ENCODE peak calls at places on chromosomes 16 and 17, in nine cellular contexts. One of them, this sample, is unnamed.

GRCh38 chr16:24700549-24701392 is 28.7 kb upstream of the TNRC6A start:
- DNase-seq in hepatocyte: peak
- DNase-seq in ascending aorta: peak
- DNase-seq in PC-3: peak
- DNase-seq in stomach: peak
- DNase-seq in cardiac muscle cell: peak
- DNase-seq in astrocyte: peak
- DNase-seq in colonic mucosa: peak
- DNase-seq in tibial nerve: peak
- DNase-seq in this sample: peak

GRCh38 chr16:11461595-11461990 is 116.3 kb downstream of the RMI2 start:
- DNase-seq in colonic mucosa: no peak
- DNase-seq in tibial nerve: no peak
- DNase-seq in stomach: no peak
- DNase-seq in ascending aorta: no peak
- DNase-seq in cardiac muscle cell: no peak
- DNase-seq in hepatocyte: no peak
- DNase-seq in astrocyte: no peak
- DNase-seq in PC-3: no peak
- DNase-seq in this sample: no peak

GRCh38 chr16:80656161-80656560 is 115.4 kb downstream of the DYNLRB2 start:
- DNase-seq in ascending aorta: no peak
- DNase-seq in cardiac muscle cell: no peak
- DNase-seq in stomach: no peak
- DNase-seq in astrocyte: no peak
- DNase-seq in hepatocyte: no peak
- DNase-seq in tibial nerve: no peak
- DNase-seq in PC-3: no peak
- DNase-seq in colonic mucosa: no peak
- DNase-seq in this sample: no peak

GRCh38 chr16:86462334-86463084 is 47.8 kb upstream of the FOXF1 start:
- DNase-seq in tibial nerve: no peak
- DNase-seq in PC-3: no peak
- DNase-seq in stomach: no peak
- DNase-seq in colonic mucosa: peak
- DNase-seq in hepatocyte: peak
- DNase-seq in astrocyte: peak
- DNase-seq in ascending aorta: no peak
- DNase-seq in cardiac muscle cell: no peak
- DNase-seq in this sample: no peak

GRCh38 chr16:86519649-86520316 is 9.5 kb downstream of the FOXF1 start:
- DNase-seq in ascending aorta: no peak
- DNase-seq in stomach: peak
- DNase-seq in tibial nerve: peak
- DNase-seq in astrocyte: no peak
- DNase-seq in colonic mucosa: peak
- DNase-seq in cardiac muscle cell: peak
- DNase-seq in PC-3: peak
- DNase-seq in hepatocyte: peak
- DNase-seq in this sample: peak

GRCh38 chr16:27426423-27427408 is 24.7 kb downstream of the IL21R start:
- DNase-seq in hepatocyte: no peak
- DNase-seq in tibial nerve: peak
- DNase-seq in stomach: peak
- DNase-seq in PC-3: peak
- DNase-seq in astrocyte: peak
- DNase-seq in cardiac muscle cell: peak
- DNase-seq in colonic mucosa: peak
- DNase-seq in ascending aorta: peak
- DNase-seq in this sample: peak

GRCh38 chr17:35051183-35051578 is 12.3 kb downstream of the RFFL start:
- DNase-seq in stomach: no peak
- DNase-seq in PC-3: no peak
- DNase-seq in hepatocyte: no peak
- DNase-seq in tibial nerve: peak
- DNase-seq in ascending aorta: no peak
- DNase-seq in astrocyte: no peak
- DNase-seq in cardiac muscle cell: peak
- DNase-seq in colonic mucosa: no peak
- DNase-seq in this sample: no peak

GRCh38 chr16:87499189-87499486 is 6.3 kb upstream of the ZCCHC14 start:
- DNase-seq in tibial nerve: no peak
- DNase-seq in stomach: no peak
- DNase-seq in hepatocyte: no peak
- DNase-seq in colonic mucosa: no peak
- DNase-seq in PC-3: peak
- DNase-seq in ascending aorta: no peak
- DNase-seq in cardiac muscle cell: no peak
- DNase-seq in astrocyte: peak
- DNase-seq in this sample: no peak

GRCh38 chr16:88701541-88702363 is 4.5 kb downstream of the RNF166 start:
- DNase-seq in astrocyte: no peak
- DNase-seq in ascending aorta: no peak
- DNase-seq in colonic mucosa: no peak
- DNase-seq in hepatocyte: no peak
- DNase-seq in PC-3: no peak
- DNase-seq in stomach: no peak
- DNase-seq in cardiac muscle cell: no peak
- DNase-seq in tibial nerve: no peak
- DNase-seq in this sample: no peak

GRCh38 chr16:75304521-75305363 is 53.3 kb upstream of the BCAR1 start:
- DNase-seq in cardiac muscle cell: peak
- DNase-seq in PC-3: peak
- DNase-seq in ascending aorta: peak
- DNase-seq in tibial nerve: no peak
- DNase-seq in astrocyte: peak
- DNase-seq in colonic mucosa: peak
- DNase-seq in hepatocyte: peak
- DNase-seq in stomach: peak
- DNase-seq in this sample: peak
- TF ChIP-seq CTCF in cardiac muscle cell: peak
- TF ChIP-seq CTCF in PC-3: no peak
- TF ChIP-seq CTCF in ascending aorta: no peak
- TF ChIP-seq CTCF in tibial nerve: no peak
- TF ChIP-seq CTCF in astrocyte: no peak
- TF ChIP-seq CTCF in colonic mucosa: no peak
- TF ChIP-seq CTCF in hepatocyte: no peak
- TF ChIP-seq CTCF in stomach: no peak
- TF ChIP-seq CTCF in this sample: no peak

GRCh38 chr16:85313541-85314208 is 201.4 kb upstream of the CIBAR2 start:
- DNase-seq in tibial nerve: no peak
- DNase-seq in hepatocyte: no peak
- DNase-seq in astrocyte: no peak
- DNase-seq in cardiac muscle cell: peak
- DNase-seq in colonic mucosa: no peak
- DNase-seq in PC-3: no peak
- DNase-seq in stomach: no peak
- DNase-seq in ascending aorta: no peak
- DNase-seq in this sample: peak
- H3K27ac ChIP-seq in tibial nerve: peak
- H3K27ac ChIP-seq in hepatocyte: peak
- H3K27ac ChIP-seq in astrocyte: no peak
- H3K27ac ChIP-seq in cardiac muscle cell: peak
- H3K27ac ChIP-seq in colonic mucosa: no peak
- H3K27ac ChIP-seq in PC-3: no peak
- H3K27ac ChIP-seq in stomach: no peak
- H3K27ac ChIP-seq in ascending aorta: no peak
- H3K27ac ChIP-seq in this sample: peak

DNA sequence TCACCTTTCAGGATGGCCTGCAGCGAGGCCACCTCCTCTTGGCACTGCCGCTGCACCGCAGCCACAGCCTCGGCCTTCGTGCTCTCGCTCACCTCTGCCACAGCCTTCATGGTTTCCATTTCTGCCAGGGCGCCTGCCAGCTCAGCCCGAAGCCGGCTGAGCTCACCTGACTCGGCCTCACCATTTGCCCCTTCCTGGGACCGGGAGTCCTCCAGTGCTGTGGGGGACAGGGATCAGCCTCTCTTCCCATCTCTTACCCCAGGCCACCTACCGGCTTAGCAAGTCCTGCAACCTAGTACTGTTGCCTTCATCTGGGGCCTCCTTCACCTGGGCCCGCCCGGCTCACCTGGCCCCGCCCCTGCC is 658 bp downstream of the RABEP2 start:
- DNase-seq in cardiac muscle cell: no peak
- DNase-seq in ascending aorta: no peak
- DNase-seq in PC-3: no peak
- DNase-seq in stomach: no peak
- DNase-seq in colonic mucosa: no peak
- DNase-seq in hepatocyte: no peak
- DNase-seq in astrocyte: no peak
- DNase-seq in tibial nerve: no peak
- DNase-seq in this sample: no peak
- TF ChIP-seq CTCF in cardiac muscle cell: no peak
- TF ChIP-seq CTCF in ascending aorta: no peak
- TF ChIP-seq CTCF in PC-3: no peak
- TF ChIP-seq CTCF in stomach: no peak
- TF ChIP-seq CTCF in colonic mucosa: peak
- TF ChIP-seq CTCF in hepatocyte: peak
- TF ChIP-seq CTCF in astrocyte: no peak
- TF ChIP-seq CTCF in tibial nerve: no peak
- TF ChIP-seq CTCF in this sample: no peak

DNA sequence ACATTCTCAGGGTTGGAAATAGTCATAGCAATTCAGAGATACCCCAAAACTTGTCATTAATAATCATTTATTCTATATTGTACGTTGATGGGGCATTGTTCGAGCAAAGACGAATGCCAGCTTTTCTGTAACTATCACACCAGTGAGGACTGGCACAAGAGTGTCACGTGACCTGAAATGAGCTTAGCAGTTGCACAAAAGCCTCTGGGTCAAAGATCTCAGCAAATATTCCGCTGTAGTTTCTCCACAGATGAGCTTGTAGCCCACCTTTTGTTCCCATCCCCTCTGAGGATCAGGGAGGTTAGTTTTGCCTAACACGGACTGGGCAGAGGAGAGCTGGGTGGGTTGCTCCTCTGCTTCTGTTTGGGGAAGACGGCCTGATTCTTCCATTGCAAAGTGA is 18.2 kb downstream of the IRX3 start:
- DNase-seq in tibial nerve: no peak
- DNase-seq in colonic mucosa: no peak
- DNase-seq in PC-3: no peak
- DNase-seq in hepatocyte: no peak
- DNase-seq in astrocyte: no peak
- DNase-seq in cardiac muscle cell: no peak
- DNase-seq in stomach: no peak
- DNase-seq in ascending aorta: peak
- DNase-seq in this sample: no peak
- H3K27ac ChIP-seq in tibial nerve: no peak
- H3K27ac ChIP-seq in colonic mucosa: no peak
- H3K27ac ChIP-seq in PC-3: no peak
- H3K27ac ChIP-seq in hepatocyte: no peak
- H3K27ac ChIP-seq in astrocyte: no peak
- H3K27ac ChIP-seq in cardiac muscle cell: no peak
- H3K27ac ChIP-seq in stomach: no peak
- H3K27ac ChIP-seq in ascending aorta: no peak
- H3K27ac ChIP-seq in this sample: no peak

GRCh38 chr17:2545393-2545792 is 33.7 kb upstream of the METTL16 start:
- DNase-seq in hepatocyte: peak
- DNase-seq in tibial nerve: no peak
- DNase-seq in ascending aorta: no peak
- DNase-seq in cardiac muscle cell: no peak
- DNase-seq in PC-3: no peak
- DNase-seq in stomach: peak
- DNase-seq in astrocyte: no peak
- DNase-seq in colonic mucosa: no peak
- DNase-seq in this sample: no peak
- TF ChIP-seq CTCF in hepatocyte: no peak
- TF ChIP-seq CTCF in tibial nerve: no peak
- TF ChIP-seq CTCF in ascending aorta: no peak
- TF ChIP-seq CTCF in cardiac muscle cell: no peak
- TF ChIP-seq CTCF in PC-3: no peak
- TF ChIP-seq CTCF in stomach: no peak
- TF ChIP-seq CTCF in astrocyte: no peak
- TF ChIP-seq CTCF in colonic mucosa: no peak
- TF ChIP-seq CTCF in this sample: no peak

DNA sequence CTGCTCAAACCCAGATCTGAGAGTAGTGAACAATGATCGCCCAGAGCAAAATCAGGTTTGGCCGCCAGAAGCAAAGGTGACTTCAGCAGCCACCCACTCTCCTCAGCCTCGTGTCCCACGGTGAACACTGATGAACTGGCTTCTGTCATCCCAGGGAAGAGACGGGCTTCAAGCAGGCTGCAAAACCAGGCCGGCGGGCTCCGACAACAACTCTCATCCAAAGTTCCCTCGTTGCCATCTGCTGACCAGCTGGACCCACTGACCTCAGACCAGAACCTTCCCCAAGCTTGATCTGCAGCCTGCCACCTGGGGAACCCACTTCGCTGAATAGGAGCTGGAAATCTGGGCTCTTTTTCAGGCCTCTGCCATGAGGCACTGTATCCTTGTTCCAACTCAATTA is 69.6 kb upstream of the MRTFB start:
- DNase-seq in colonic mucosa: no peak
- DNase-seq in ascending aorta: peak
- DNase-seq in cardiac muscle cell: no peak
- DNase-seq in PC-3: no peak
- DNase-seq in hepatocyte: no peak
- DNase-seq in stomach: no peak
- DNase-seq in astrocyte: no peak
- DNase-seq in tibial nerve: no peak
- DNase-seq in this sample: no peak
- H3K27ac ChIP-seq in colonic mucosa: no peak
- H3K27ac ChIP-seq in ascending aorta: no peak
- H3K27ac ChIP-seq in cardiac muscle cell: no peak
- H3K27ac ChIP-seq in PC-3: no peak
- H3K27ac ChIP-seq in hepatocyte: no peak
- H3K27ac ChIP-seq in stomach: no peak
- H3K27ac ChIP-seq in astrocyte: no peak
- H3K27ac ChIP-seq in tibial nerve: no peak
- H3K27ac ChIP-seq in this sample: no peak

GRCh38 chr16:57906385-57907316 is 64.3 kb downstream of the CNGB1 start:
- DNase-seq in astrocyte: no peak
- DNase-seq in ascending aorta: no peak
- DNase-seq in PC-3: no peak
- DNase-seq in colonic mucosa: no peak
- DNase-seq in stomach: no peak
- DNase-seq in hepatocyte: no peak
- DNase-seq in tibial nerve: peak
- DNase-seq in cardiac muscle cell: no peak
- DNase-seq in this sample: no peak
- TF ChIP-seq CTCF in astrocyte: peak
- TF ChIP-seq CTCF in ascending aorta: peak
- TF ChIP-seq CTCF in PC-3: no peak
- TF ChIP-seq CTCF in colonic mucosa: no peak
- TF ChIP-seq CTCF in stomach: peak
- TF ChIP-seq CTCF in hepatocyte: peak
- TF ChIP-seq CTCF in tibial nerve: peak
- TF ChIP-seq CTCF in cardiac muscle cell: peak
- TF ChIP-seq CTCF in this sample: peak

DNA sequence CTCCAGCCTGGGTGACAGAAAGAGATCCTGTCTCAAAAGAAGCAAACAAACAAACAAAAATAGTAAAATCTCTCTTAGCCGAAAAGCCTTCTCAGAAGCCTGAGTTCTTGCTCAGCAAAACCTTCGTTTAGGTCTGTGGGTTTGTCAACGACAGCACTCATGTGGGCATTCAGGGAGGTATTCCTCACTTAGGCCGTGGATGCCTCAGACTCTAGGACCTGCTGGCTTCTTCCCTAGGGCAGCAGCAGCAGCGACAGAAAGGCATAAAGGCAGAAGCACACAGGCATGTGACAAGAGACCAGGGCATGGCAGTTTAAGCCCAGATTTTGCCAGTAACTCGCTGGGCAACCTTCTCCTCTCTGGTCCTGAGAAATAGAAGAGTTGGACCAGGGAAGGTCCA is 17.1 kb upstream of the SLC39A11 start:
- DNase-seq in tibial nerve: no peak
- DNase-seq in ascending aorta: no peak
- DNase-seq in cardiac muscle cell: no peak
- DNase-seq in astrocyte: no peak
- DNase-seq in stomach: no peak
- DNase-seq in hepatocyte: no peak
- DNase-seq in PC-3: no peak
- DNase-seq in colonic mucosa: no peak
- DNase-seq in this sample: no peak
- H3K27ac ChIP-seq in tibial nerve: no peak
- H3K27ac ChIP-seq in ascending aorta: no peak
- H3K27ac ChIP-seq in cardiac muscle cell: no peak
- H3K27ac ChIP-seq in astrocyte: no peak
- H3K27ac ChIP-seq in stomach: no peak
- H3K27ac ChIP-seq in hepatocyte: no peak
- H3K27ac ChIP-seq in PC-3: no peak
- H3K27ac ChIP-seq in colonic mucosa: no peak
- H3K27ac ChIP-seq in this sample: no peak